ENCODE peak calls at places on chromosomes 2 and 18, in ten cellular contexts. A is cardiac fibroblast, E is epithelial cell of esophagus, B is IMR-90, O is T-cell, V is NCI-H345, S is heart left ventricle, M is mucosa of gallbladder, Q is T-helper 2 cell, F is OCI-M1. L is an unnamed sample.

GRCh38 chr18:50277935-50278334 is 3.4 kb downstream of the MBD1 start:
- DNase-seq in O (no peak), E (peak), V (no peak), B (peak), F (no peak), Q (no peak), A (peak), S (no peak), M (no peak), L (no peak)

GRCh38 chr2:120722603-120723421 is 12.9 kb upstream of the GLI2 start:
- DNase-seq in S (peak), B (peak), M (no peak), A (peak), V (no peak), Q (no peak), O (no peak), F (no peak), E (no peak), L (no peak)

GRCh38 chr2:94982156-94982555 is 43.4 kb upstream of the MAL start:
- DNase-seq in B (no peak), Q (no peak), V (no peak), O (no peak), M (no peak), S (no peak), A (no peak), F (no peak), E (no peak), L (no peak)

GRCh38 chr2:236254674-236255073 is 9.5 kb downstream of the ASB18 start:
- DNase-seq in B (no peak), V (no peak), F (no peak), Q (no peak), O (no peak), M (no peak), A (no peak), S (no peak), E (no peak), L (no peak)

GRCh38 chr2:1514391-1515072 is 101.3 kb downstream of the TPO start:
- DNase-seq in E (no peak), A (no peak), V (no peak), Q (no peak), B (no peak), F (no peak), O (no peak), M (no peak), S (no peak), L (no peak)

GRCh38 chr2:238731961-238732360 is 115.9 kb upstream of the TWIST2 start:
- DNase-seq in E (no peak), O (no peak), B (no peak), Q (no peak), A (peak), S (no peak), V (no peak), F (peak), M (no peak), L (no peak)

GRCh38 chr18:7608798-7609197 is 41.7 kb downstream of the PTPRM start:
- DNase-seq in E (no peak), S (no peak), B (peak), M (no peak), V (no peak), O (no peak), Q (no peak), A (peak), F (no peak), L (no peak)

GRCh38 chr2:144015655-144016245 is 504.2 kb downstream of the ZEB2 start:
- DNase-seq in M (no peak), S (no peak), Q (no peak), V (no peak), F (no peak), O (no peak), A (peak), B (peak), E (peak), L (no peak)

GRCh38 chr2:120175000-120175581 is 48.1 kb downstream of the TMEM185B start:
- DNase-seq in A (peak), Q (no peak), B (peak), F (peak), M (peak), E (peak), V (peak), S (no peak), O (no peak), L (no peak)

L was measured in CD8-positive, alpha-beta T cell.